ENCODE peak calls at places on chromosomes 2 and 18, in ten cellular contexts. One of them, this sample, is unnamed.

GRCh38 chr2:212646698-212647097 is 108.1 kb upstream of the ERBB4 start:
- DNase-seq in body of pancreas: no peak
- DNase-seq in colonic mucosa: no peak
- DNase-seq in Peyer's patch: no peak
- DNase-seq in naive thymus-derived CD8-positive, alpha-beta T cell: no peak
- DNase-seq in RWPE1: peak
- DNase-seq in activated gamma-delta T cell treated with anti-CD3 and anti-CD28 coated beads, Interleukin-2, amount 50 U/mL, for 16 hours: no peak
- DNase-seq in breast epithelium: no peak
- DNase-seq in T-helper 2 cell: no peak
- DNase-seq in EL: peak
- DNase-seq in this sample: no peak

GRCh38 chr2:64537991-64538390 is 13.9 kb downstream of the AFTPH start:
- DNase-seq in body of pancreas: no peak
- DNase-seq in colonic mucosa: no peak
- DNase-seq in Peyer's patch: no peak
- DNase-seq in naive thymus-derived CD8-positive, alpha-beta T cell: no peak
- DNase-seq in RWPE1: no peak
- DNase-seq in activated gamma-delta T cell treated with anti-CD3 and anti-CD28 coated beads, Interleukin-2, amount 50 U/mL, for 16 hours: no peak
- DNase-seq in breast epithelium: no peak
- DNase-seq in T-helper 2 cell: no peak
- DNase-seq in EL: peak
- DNase-seq in this sample: no peak

GRCh38 chr2:190765386-190766173 is 115.0 kb upstream of the GLS start:
- DNase-seq in body of pancreas: no peak
- DNase-seq in colonic mucosa: no peak
- DNase-seq in Peyer's patch: no peak
- DNase-seq in naive thymus-derived CD8-positive, alpha-beta T cell: no peak
- DNase-seq in RWPE1: peak
- DNase-seq in activated gamma-delta T cell treated with anti-CD3 and anti-CD28 coated beads, Interleukin-2, amount 50 U/mL, for 16 hours: no peak
- DNase-seq in breast epithelium: no peak
- DNase-seq in T-helper 2 cell: no peak
- DNase-seq in EL: peak
- DNase-seq in this sample: no peak

GRCh38 chr2:221752781-221753180 is 180.7 kb upstream of the EPHA4 start:
- DNase-seq in body of pancreas: no peak
- DNase-seq in colonic mucosa: no peak
- DNase-seq in Peyer's patch: no peak
- DNase-seq in naive thymus-derived CD8-positive, alpha-beta T cell: no peak
- DNase-seq in RWPE1: no peak
- DNase-seq in activated gamma-delta T cell treated with anti-CD3 and anti-CD28 coated beads, Interleukin-2, amount 50 U/mL, for 16 hours: no peak
- DNase-seq in breast epithelium: no peak
- DNase-seq in T-helper 2 cell: no peak
- DNase-seq in EL: no peak
- DNase-seq in this sample: no peak

GRCh38 chr2:192243488-192243887 is 48.8 kb upstream of the TMEFF2 start:
- DNase-seq in body of pancreas: no peak
- DNase-seq in colonic mucosa: no peak
- DNase-seq in Peyer's patch: no peak
- DNase-seq in naive thymus-derived CD8-positive, alpha-beta T cell: no peak
- DNase-seq in RWPE1: no peak
- DNase-seq in activated gamma-delta T cell treated with anti-CD3 and anti-CD28 coated beads, Interleukin-2, amount 50 U/mL, for 16 hours: no peak
- DNase-seq in breast epithelium: no peak
- DNase-seq in T-helper 2 cell: no peak
- DNase-seq in EL: peak
- DNase-seq in this sample: no peak

GRCh38 chr2:109612991-109613921 is 510 bp downstream of the SEPTIN10 start:
- DNase-seq in body of pancreas: no peak
- DNase-seq in colonic mucosa: peak
- DNase-seq in Peyer's patch: peak
- DNase-seq in naive thymus-derived CD8-positive, alpha-beta T cell: no peak
- DNase-seq in RWPE1: no peak
- DNase-seq in activated gamma-delta T cell treated with anti-CD3 and anti-CD28 coated beads, Interleukin-2, amount 50 U/mL, for 16 hours: no peak
- DNase-seq in breast epithelium: no peak
- DNase-seq in T-helper 2 cell: no peak
- DNase-seq in EL: peak
- DNase-seq in this sample: no peak

GRCh38 chr18:3440340-3440739 is 9.6 kb upstream of the TGIF1 start:
- DNase-seq in body of pancreas: no peak
- DNase-seq in colonic mucosa: no peak
- DNase-seq in Peyer's patch: no peak
- DNase-seq in naive thymus-derived CD8-positive, alpha-beta T cell: no peak
- DNase-seq in RWPE1: no peak
- DNase-seq in activated gamma-delta T cell treated with anti-CD3 and anti-CD28 coated beads, Interleukin-2, amount 50 U/mL, for 16 hours: no peak
- DNase-seq in breast epithelium: no peak
- DNase-seq in T-helper 2 cell: no peak
- DNase-seq in EL: no peak
- DNase-seq in this sample: no peak

GRCh38 chr18:49471532-49471931 is 11.1 kb upstream of the DYM start:
- DNase-seq in body of pancreas: no peak
- DNase-seq in colonic mucosa: no peak
- DNase-seq in Peyer's patch: no peak
- DNase-seq in naive thymus-derived CD8-positive, alpha-beta T cell: no peak
- DNase-seq in RWPE1: no peak
- DNase-seq in activated gamma-delta T cell treated with anti-CD3 and anti-CD28 coated beads, Interleukin-2, amount 50 U/mL, for 16 hours: no peak
- DNase-seq in breast epithelium: no peak
- DNase-seq in T-helper 2 cell: no peak
- DNase-seq in EL: no peak
- DNase-seq in this sample: no peak

GRCh38 chr2:216692636-216693413 is 2.5 kb downstream of the IGFBP5 start:
- DNase-seq in body of pancreas: peak
- DNase-seq in colonic mucosa: peak
- DNase-seq in Peyer's patch: no peak
- DNase-seq in naive thymus-derived CD8-positive, alpha-beta T cell: peak
- DNase-seq in RWPE1: peak
- DNase-seq in activated gamma-delta T cell treated with anti-CD3 and anti-CD28 coated beads, Interleukin-2, amount 50 U/mL, for 16 hours: peak
- DNase-seq in breast epithelium: peak
- DNase-seq in T-helper 2 cell: no peak
- DNase-seq in EL: peak
- DNase-seq in this sample: peak

GRCh38 chr2:132460781-132461180 is 44.2 kb downstream of the GPR39 start:
- DNase-seq in body of pancreas: no peak
- DNase-seq in colonic mucosa: no peak
- DNase-seq in Peyer's patch: no peak
- DNase-seq in naive thymus-derived CD8-positive, alpha-beta T cell: no peak
- DNase-seq in RWPE1: peak
- DNase-seq in activated gamma-delta T cell treated with anti-CD3 and anti-CD28 coated beads, Interleukin-2, amount 50 U/mL, for 16 hours: no peak
- DNase-seq in breast epithelium: no peak
- DNase-seq in T-helper 2 cell: no peak
- DNase-seq in EL: peak
- DNase-seq in this sample: no peak

GRCh38 chr18:10297079-10297478 is 157.4 kb upstream of the APCDD1 start:
- DNase-seq in body of pancreas: no peak
- DNase-seq in colonic mucosa: no peak
- DNase-seq in Peyer's patch: no peak
- DNase-seq in naive thymus-derived CD8-positive, alpha-beta T cell: no peak
- DNase-seq in RWPE1: no peak
- DNase-seq in activated gamma-delta T cell treated with anti-CD3 and anti-CD28 coated beads, Interleukin-2, amount 50 U/mL, for 16 hours: no peak
- DNase-seq in breast epithelium: no peak
- DNase-seq in T-helper 2 cell: no peak
- DNase-seq in EL: no peak
- DNase-seq in this sample: no peak

GRCh38 chr2:4628931-4629565 is 925.7 kb downstream of the DCDC2C start:
- DNase-seq in body of pancreas: no peak
- DNase-seq in colonic mucosa: no peak
- DNase-seq in Peyer's patch: no peak
- DNase-seq in naive thymus-derived CD8-positive, alpha-beta T cell: no peak
- DNase-seq in RWPE1: no peak
- DNase-seq in activated gamma-delta T cell treated with anti-CD3 and anti-CD28 coated beads, Interleukin-2, amount 50 U/mL, for 16 hours: no peak
- DNase-seq in breast epithelium: no peak
- DNase-seq in T-helper 2 cell: no peak
- DNase-seq in EL: no peak
- DNase-seq in this sample: no peak

GRCh38 chr2:12693509-12693908 is 23.2 kb upstream of the TRIB2 start:
- DNase-seq in body of pancreas: no peak
- DNase-seq in colonic mucosa: no peak
- DNase-seq in Peyer's patch: no peak
- DNase-seq in naive thymus-derived CD8-positive, alpha-beta T cell: no peak
- DNase-seq in RWPE1: no peak
- DNase-seq in activated gamma-delta T cell treated with anti-CD3 and anti-CD28 coated beads, Interleukin-2, amount 50 U/mL, for 16 hours: no peak
- DNase-seq in breast epithelium: no peak
- DNase-seq in T-helper 2 cell: no peak
- DNase-seq in EL: no peak
- DNase-seq in this sample: no peak

GRCh38 chr2:199484927-199485326 is 27.2 kb upstream of the SATB2 start:
- DNase-seq in body of pancreas: no peak
- DNase-seq in colonic mucosa: peak
- DNase-seq in Peyer's patch: no peak
- DNase-seq in naive thymus-derived CD8-positive, alpha-beta T cell: no peak
- DNase-seq in RWPE1: no peak
- DNase-seq in activated gamma-delta T cell treated with anti-CD3 and anti-CD28 coated beads, Interleukin-2, amount 50 U/mL, for 16 hours: no peak
- DNase-seq in breast epithelium: no peak
- DNase-seq in T-helper 2 cell: no peak
- DNase-seq in EL: peak
- DNase-seq in this sample: no peak

GRCh38 chr2:224025874-224026273 is 13.2 kb downstream of the SERPINE2 start:
- DNase-seq in body of pancreas: no peak
- DNase-seq in colonic mucosa: no peak
- DNase-seq in Peyer's patch: no peak
- DNase-seq in naive thymus-derived CD8-positive, alpha-beta T cell: no peak
- DNase-seq in RWPE1: no peak
- DNase-seq in activated gamma-delta T cell treated with anti-CD3 and anti-CD28 coated beads, Interleukin-2, amount 50 U/mL, for 16 hours: peak
- DNase-seq in breast epithelium: no peak
- DNase-seq in T-helper 2 cell: no peak
- DNase-seq in EL: no peak
- DNase-seq in this sample: peak

GRCh38 chr18:52311331-52311730 is 28.7 kb upstream of the DCC start:
- DNase-seq in body of pancreas: no peak
- DNase-seq in colonic mucosa: no peak
- DNase-seq in Peyer's patch: no peak
- DNase-seq in naive thymus-derived CD8-positive, alpha-beta T cell: no peak
- DNase-seq in RWPE1: no peak
- DNase-seq in activated gamma-delta T cell treated with anti-CD3 and anti-CD28 coated beads, Interleukin-2, amount 50 U/mL, for 16 hours: no peak
- DNase-seq in breast epithelium: no peak
- DNase-seq in T-helper 2 cell: no peak
- DNase-seq in EL: no peak
- DNase-seq in this sample: no peak

GRCh38 chr2:136990316-136990715 is 225.0 kb downstream of the THSD7B start:
- DNase-seq in body of pancreas: no peak
- DNase-seq in colonic mucosa: no peak
- DNase-seq in Peyer's patch: no peak
- DNase-seq in naive thymus-derived CD8-positive, alpha-beta T cell: no peak
- DNase-seq in RWPE1: no peak
- DNase-seq in activated gamma-delta T cell treated with anti-CD3 and anti-CD28 coated beads, Interleukin-2, amount 50 U/mL, for 16 hours: no peak
- DNase-seq in breast epithelium: no peak
- DNase-seq in T-helper 2 cell: no peak
- DNase-seq in EL: no peak
- DNase-seq in this sample: no peak

GRCh38 chr2:20065885-20066602 is 14.6 kb upstream of the LAPTM4A start:
- DNase-seq in body of pancreas: peak
- DNase-seq in colonic mucosa: peak
- DNase-seq in Peyer's patch: peak
- DNase-seq in naive thymus-derived CD8-positive, alpha-beta T cell: no peak
- DNase-seq in RWPE1: peak
- DNase-seq in activated gamma-delta T cell treated with anti-CD3 and anti-CD28 coated beads, Interleukin-2, amount 50 U/mL, for 16 hours: no peak
- DNase-seq in breast epithelium: peak
- DNase-seq in T-helper 2 cell: no peak
- DNase-seq in EL: peak
- DNase-seq in this sample: no peak

GRCh38 chr18:58362027-58362575 is 266.8 kb downstream of the ALPK2 start:
- DNase-seq in body of pancreas: no peak
- DNase-seq in colonic mucosa: no peak
- DNase-seq in Peyer's patch: no peak
- DNase-seq in naive thymus-derived CD8-positive, alpha-beta T cell: no peak
- DNase-seq in RWPE1: peak
- DNase-seq in activated gamma-delta T cell treated with anti-CD3 and anti-CD28 coated beads, Interleukin-2, amount 50 U/mL, for 16 hours: no peak
- DNase-seq in breast epithelium: no peak
- DNase-seq in T-helper 2 cell: no peak
- DNase-seq in EL: peak
- DNase-seq in this sample: no peak

GRCh38 chr18:80159713-80160636 is 50.9 kb downstream of the ADNP2 start:
- DNase-seq in body of pancreas: peak
- DNase-seq in colonic mucosa: no peak
- DNase-seq in Peyer's patch: no peak
- DNase-seq in naive thymus-derived CD8-positive, alpha-beta T cell: peak
- DNase-seq in RWPE1: no peak
- DNase-seq in activated gamma-delta T cell treated with anti-CD3 and anti-CD28 coated beads, Interleukin-2, amount 50 U/mL, for 16 hours: no peak
- DNase-seq in breast epithelium: no peak
- DNase-seq in T-helper 2 cell: no peak
- DNase-seq in EL: peak
- DNase-seq in this sample: peak

GRCh38 chr2:128433911-128434550 is 115.4 kb upstream of the HS6ST1 start:
- DNase-seq in body of pancreas: no peak
- DNase-seq in colonic mucosa: no peak
- DNase-seq in Peyer's patch: peak
- DNase-seq in naive thymus-derived CD8-positive, alpha-beta T cell: no peak
- DNase-seq in RWPE1: no peak
- DNase-seq in activated gamma-delta T cell treated with anti-CD3 and anti-CD28 coated beads, Interleukin-2, amount 50 U/mL, for 16 hours: no peak
- DNase-seq in breast epithelium: peak
- DNase-seq in T-helper 2 cell: no peak
- DNase-seq in EL: no peak
- DNase-seq in this sample: no peak

GRCh38 chr2:176297067-176297466 is 27.8 kb downstream of the MTX2 start:
- DNase-seq in body of pancreas: no peak
- DNase-seq in colonic mucosa: no peak
- DNase-seq in Peyer's patch: no peak
- DNase-seq in naive thymus-derived CD8-positive, alpha-beta T cell: no peak
- DNase-seq in RWPE1: no peak
- DNase-seq in activated gamma-delta T cell treated with anti-CD3 and anti-CD28 coated beads, Interleukin-2, amount 50 U/mL, for 16 hours: no peak
- DNase-seq in breast epithelium: no peak
- DNase-seq in T-helper 2 cell: no peak
- DNase-seq in EL: peak
- DNase-seq in this sample: no peak